ENCODE peak calls at places on chromosome 12, in six cellular contexts. O, M, J, Y, H and I are unnamed samples.

GRCh38 chr12:24012528-24012927 is 63.1 kb upstream of the SOX5 start:
- DNase-seq in O (no peak), M (no peak), J (no peak), Y (no peak), H (no peak), I (peak; percentile 2)

GRCh38 chr12:52789637-52790426 is 6.1 kb downstream of the KRT3 start:
- DNase-seq in O (no peak), M (no peak), J (peak; percentile 34), Y (no peak), H (no peak), I (no peak)

GRCh38 chr12:6953417-6954315 is 2.5 kb downstream of the PTPN6 start:
- DNase-seq in O (no peak), M (no peak), J (peak; percentile 78), Y (peak; percentile 93), H (peak; percentile 83), I (no peak)

GRCh38 chr12:131112690-131113290 is 159.1 kb downstream of the ADGRD1 start:
- DNase-seq in O (no peak), M (no peak), J (no peak), Y (no peak), H (no peak), I (no peak)

GRCh38 chr12:131323879-131324278 is 370.2 kb downstream of the ADGRD1 start:
- DNase-seq in O (no peak), M (no peak), J (no peak), Y (no peak), H (no peak), I (no peak)

GRCh38 chr12:712172-712863 is 40.1 kb upstream of the WNK1 start:
- DNase-seq in O (peak; percentile 89), M (no peak), J (no peak), Y (no peak), H (no peak), I (peak; percentile 29)

GRCh38 chr12:132066749-132067148 is 77.4 kb downstream of the DDX51 start:
- DNase-seq in O (no peak), M (no peak), J (no peak), Y (no peak), H (no peak), I (no peak)

GRCh38 chr12:122094735-122095561 is 16.4 kb downstream of the MLXIP start:
- DNase-seq in O (no peak), M (no peak), J (peak; percentile 50), Y (no peak), H (no peak), I (peak; percentile 29)

GRCh38 chr12:70745066-70745465 is 107.8 kb upstream of the PTPRB start:
- DNase-seq in O (no peak), M (no peak), J (no peak), Y (no peak), H (no peak), I (no peak)

GRCh38 chr12:116662612-116663144 is 75.2 kb downstream of the SPRING1 start:
- DNase-seq in O (peak; percentile 59), M (no peak), J (no peak), Y (peak; percentile 92), H (no peak), I (peak; percentile 46)

GRCh38 chr12:54759751-54760150 is 94.6 kb upstream of the MUCL1 start:
- DNase-seq in O (peak; percentile 24), M (no peak), J (peak; percentile 46), Y (peak; percentile 77), H (no peak), I (no peak)

GRCh38 chr12:76878045-76878898 is 547 bp downstream of the CSRP2 start:
- DNase-seq in O (peak; percentile 19), M (no peak), J (peak; percentile 6), Y (no peak), H (no peak), I (no peak)

GRCh38 chr12:69633061-69633460 is 22.4 kb upstream of the LRRC10 start:
- DNase-seq in O (no peak), M (no peak), J (no peak), Y (no peak), H (no peak), I (no peak)

GRCh38 chr12:6390084-6390799 is 6.3 kb downstream of the LTBR start:
- DNase-seq in O (no peak), M (no peak), J (no peak), Y (no peak), H (no peak), I (no peak)

GRCh38 chr12:6923851-6924250 is 3.9 kb upstream of the ATN1 start:
- DNase-seq in O (no peak), M (no peak), J (no peak), Y (no peak), H (no peak), I (no peak)